ENCODE peak calls at places on chromosomes 13 and 19, in five cellular contexts. Y is PC-3, E is neural progenitor cell, U is IMR-90, M is GM23248. R is an unnamed sample.

GRCh38 chr19:37309834-37310575 is 60.9 kb upstream of the ZNF527 start:
- DNase-seq in Y (no peak), E (no peak), U (no peak), M (no peak), R (no peak)

GRCh38 chr19:13031917-13032623 is 36.8 kb downstream of the NFIX start:
- DNase-seq in Y (peak; percentile 72), E (peak; percentile 81), U (peak; percentile 58), M (peak; percentile 85), R (peak; percentile 74)

GRCh38 chr19:46431824-46432223 is 3.1 kb upstream of the PNMA8C start:
- DNase-seq in Y (no peak), E (no peak), U (no peak), M (no peak), R (no peak)

GRCh38 chr13:113057084-113057483 is 48.5 kb upstream of the F7 start:
- DNase-seq in Y (no peak), E (no peak), U (no peak), M (no peak), R (no peak)

GRCh38 chr13:31859546-31859945 is 120.2 kb downstream of the RXFP2 start:
- DNase-seq in Y (no peak), E (no peak), U (no peak), M (peak; percentile 24), R (no peak)

GRCh38 chr19:33613601-33614000 is 8.2 kb upstream of the CHST8 start:
- DNase-seq in Y (no peak), E (no peak), U (no peak), M (no peak), R (no peak)

GRCh38 chr19:14632286-14632685 is 42.4 kb downstream of the ADGRE3 start:
- DNase-seq in Y (peak; percentile 53), E (no peak), U (peak; percentile 15), M (peak; percentile 13), R (peak; percentile 31)

GRCh38 chr13:33639158-33639557 is 178.8 kb upstream of the RFC3 start:
- DNase-seq in Y (no peak), E (no peak), U (peak; percentile 44), M (peak; percentile 94), R (peak; percentile 20)

GRCh38 chr13:85970727-85971126 is 171.5 kb upstream of the SLITRK6 start:
- DNase-seq in Y (peak; percentile 36), E (no peak), U (no peak), M (peak; percentile 5), R (no peak)

GRCh38 chr13:51342706-51343105 is 3.2 kb downstream of the SERPINE3 start:
- DNase-seq in Y (no peak), E (no peak), U (peak; percentile 78), M (peak; percentile 80), R (peak; percentile 17)

GRCh38 chr19:1906985-1907562 is 1.9 kb downstream of the ADAT3 start:
- DNase-seq in Y (no peak), E (no peak), U (no peak), M (no peak), R (no peak)

GRCh38 chr19:1910169-1910568 is 5.0 kb downstream of the ADAT3 start:
- DNase-seq in Y (no peak), E (no peak), U (peak; percentile 20), M (peak; percentile 68), R (no peak)

GRCh38 chr19:1905863-1906375 is 720 bp downstream of the ADAT3 start:
- DNase-seq in Y (no peak), E (no peak), U (no peak), M (no peak), R (no peak)

GRCh38 chr19:1907563-1908363 is 2.6 kb downstream of the ADAT3 start:
- DNase-seq in Y (peak; percentile 78), E (no peak), U (no peak), M (peak; percentile 32), R (peak; percentile 49)

GRCh38 chr19:1908364-1908678 is 3.1 kb downstream of the ADAT3 start:
- DNase-seq in Y (peak; percentile 8), E (no peak), U (no peak), M (no peak), R (no peak)
- H3K9ac ChIP-seq in Y (peak overlapping the region; percentile 74), E (no peak overlapping the region), U (no peak overlapping the region), M (no peak overlapping the region), R (no peak overlapping the region)

DNA sequence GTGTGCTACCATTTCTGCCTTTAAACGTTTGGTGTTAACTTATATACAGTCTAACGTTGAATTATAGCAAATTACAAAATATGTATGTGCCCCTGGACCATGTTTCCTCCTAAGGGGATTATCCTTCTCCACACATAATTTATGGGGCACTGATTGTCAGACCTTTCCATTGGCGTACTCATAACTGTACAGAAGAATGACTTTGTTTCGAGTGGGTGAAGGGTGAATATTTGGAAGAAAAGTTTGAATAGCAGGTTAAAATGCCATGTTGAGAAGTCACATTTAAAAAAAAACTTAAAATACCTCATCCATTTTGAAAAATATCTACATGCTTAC is 58.8 kb downstream of the SLC10A2 start:
- DNase-seq in Y (no peak), E (no peak), U (no peak), M (no peak), R (no peak)
- H3K9ac ChIP-seq in Y (no peak overlapping the region), E (no peak overlapping the region), U (no peak overlapping the region), M (no peak overlapping the region), R (no peak overlapping the region)

GRCh38 chr13:29465741-29466293 is 129.7 kb downstream of the SLC7A1 start:
- DNase-seq in Y (peak; percentile 28), E (no peak), U (peak; percentile 62), M (peak; percentile 65), R (peak; percentile 80)
- H3K9ac ChIP-seq in Y (no peak overlapping the region), E (no peak overlapping the region), U (no peak overlapping the region), M (no peak overlapping the region), R (no peak overlapping the region)

GRCh38 chr13:43822969-43823368 is 36.2 kb upstream of the ENOX1 start:
- DNase-seq in Y (peak; percentile 8), E (no peak), U (no peak), M (no peak), R (peak; percentile 47)
- H3K9ac ChIP-seq in Y (no peak overlapping the region), E (no peak overlapping the region), U (no peak overlapping the region), M (no peak overlapping the region), R (no peak overlapping the region)

GRCh38 chr13:98581377-98581776 is 4.5 kb upstream of the STK24 start:
- DNase-seq in Y (no peak), E (no peak), U (no peak), M (no peak), R (no peak)
- H3K9ac ChIP-seq in Y (no peak overlapping the region), E (no peak overlapping the region), U (no peak overlapping the region), M (no peak overlapping the region), R (no peak overlapping the region)

R was measured in mammary epithelial cell.